ENCODE peak calls at places on chromosome 19, in eight cellular contexts. G is fibroblast of pulmonary artery; P is D721Med; T is CD8-positive, alpha-beta T cell; W is A549; H is astrocyte of the spinal cord; J is transverse colon; U is GM10248. X is an unnamed sample.

GRCh38 chr19:38068851-38069250 is 155.2 kb downstream of the DPF1 start:
- DNase-seq in J (no peak), T (no peak), H (no peak), G (no peak), P (no peak), W (no peak), U (no peak), X (no peak)

GRCh38 chr19:51552996-51553725 is 17.9 kb upstream of the ZNF175 start:
- DNase-seq in W (peak), U (peak), T (peak), P (no peak), J (peak), G (peak), H (peak), X (no peak)

GRCh38 chr19:55581828-55582223 is 1.2 kb upstream of the ZNF579 start:
- DNase-seq in W (peak), U (no peak), H (no peak), G (no peak), J (no peak), T (no peak), P (no peak), X (no peak)

GRCh38 chr19:38015216-38015615 is 108.2 kb downstream of the SIPA1L3 start:
- DNase-seq in T (no peak), P (no peak), H (no peak), J (no peak), U (no peak), G (no peak), W (no peak), X (no peak)

GRCh38 chr19:49497047-49497789 is 984 bp downstream of the RPS11 start:
- DNase-seq in J (peak), P (no peak), W (peak), T (peak), U (peak), H (peak), G (peak), X (peak)

GRCh38 chr19:35240322-35240721 is 8.5 kb upstream of the LSR start:
- DNase-seq in T (no peak), U (peak), H (no peak), P (no peak), G (no peak), J (peak), W (no peak), X (no peak)

GRCh38 chr19:18308948-18309325 is 13.9 kb downstream of the LSM4 start:
- DNase-seq in P (no peak), J (no peak), G (no peak), T (no peak), W (no peak), U (peak), H (no peak), X (no peak)

GRCh38 chr19:2618611-2619010 is 83.9 kb downstream of the GNG7 start:
- DNase-seq in U (no peak), J (peak), W (no peak), P (no peak), T (peak), H (peak), G (peak), X (peak)

GRCh38 chr19:11194657-11195056 is 2.7 kb downstream of the KANK2 start:
- DNase-seq in W (no peak), U (no peak), T (no peak), P (no peak), H (no peak), G (peak), J (no peak), X (no peak)

GRCh38 chr19:13055213-13056051 is 47.2 kb downstream of the LYL1 start:
- DNase-seq in H (peak), P (no peak), G (peak), T (no peak), U (no peak), W (no peak), J (peak), X (no peak)

GRCh38 chr19:31639306-31639705 is 290.1 kb upstream of the TSHZ3 start:
- DNase-seq in U (no peak), G (no peak), W (no peak), T (no peak), P (no peak), J (no peak), H (no peak), X (no peak)

GRCh38 chr19:54517483-54517882 is 14.9 kb downstream of the LAIR2 start:
- DNase-seq in P (no peak), W (peak), T (peak), H (peak), G (peak), U (peak), J (peak), X (peak)

GRCh38 chr19:50844296-50844935 is 10.3 kb upstream of the KLK3 start:
- DNase-seq in H (no peak), G (no peak), U (no peak), T (no peak), J (no peak), W (no peak), P (no peak), X (no peak)

GRCh38 chr19:49423985-49424303 is 703 bp upstream of the PTH2 start:
- DNase-seq in P (no peak), U (no peak), T (no peak), G (no peak), J (no peak), W (no peak), H (no peak), X (no peak)

GRCh38 chr19:7562646-7563393 is 27.3 kb downstream of the PNPLA6 start:
- DNase-seq in J (no peak), U (peak), W (no peak), H (no peak), P (no peak), G (no peak), T (no peak), X (no peak)

GRCh38 chr19:16224266-16225045 is 26.7 kb downstream of the AP1M1 start:
- DNase-seq in W (no peak), J (no peak), T (no peak), U (no peak), P (no peak), H (no peak), G (no peak), X (no peak)

GRCh38 chr19:33047422-33047821 is 17.3 kb downstream of the RHPN2 start:
- DNase-seq in G (no peak), P (no peak), W (peak), J (peak), U (no peak), T (no peak), H (no peak), X (no peak)

GRCh38 chr19:47315125-47315821 is 5.6 kb downstream of the C5AR1 start:
- DNase-seq in P (no peak), W (peak), U (no peak), T (no peak), G (peak), H (peak), J (peak), X (no peak)

DNA sequence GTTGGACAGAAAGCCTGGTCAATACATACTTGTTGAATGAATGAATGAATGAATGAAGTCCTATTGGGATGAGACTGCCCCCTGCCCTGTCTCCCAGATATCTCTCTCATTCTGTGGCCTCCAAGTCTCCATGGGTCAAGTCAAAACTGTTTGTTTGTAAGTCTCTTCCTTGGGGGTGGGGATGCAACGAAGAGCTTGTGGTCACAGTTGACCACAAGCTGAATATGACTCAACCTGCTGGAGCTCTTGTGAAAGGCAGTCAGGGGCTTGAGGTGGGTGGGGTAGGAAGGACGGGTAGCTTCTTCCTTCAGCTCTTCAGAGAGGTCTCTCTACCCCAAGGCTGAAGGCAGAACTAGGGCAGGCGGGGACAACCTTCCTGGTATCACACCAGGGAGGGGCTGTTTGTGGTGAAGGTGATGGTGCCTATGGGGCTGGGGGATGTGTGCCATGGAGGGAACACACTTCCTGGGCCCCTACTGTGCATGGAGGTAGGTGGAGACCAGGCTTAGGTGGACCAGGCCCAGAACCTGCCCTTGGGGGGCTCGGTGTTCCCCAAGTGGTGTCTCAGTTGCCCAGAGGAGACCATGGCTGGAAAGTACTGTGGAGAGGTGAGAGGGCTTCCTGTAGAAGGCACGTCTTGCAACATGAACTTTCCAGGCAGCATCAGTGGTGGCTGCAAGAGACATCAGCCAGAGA is 8.0 kb downstream of the MYO1F start:
- DNase-seq in W (peak), T (peak), U (peak), H (peak), P (no peak), G (peak), J (peak), X (peak)
- TF ChIP-seq CTCF in W (no peak), T (no peak), U (no peak), H (no peak), P (no peak), G (no peak), J (no peak), X (no peak)

GRCh38 chr19:5697890-5698634 is 8.0 kb downstream of the RPL36 start:
- DNase-seq in H (no peak), U (no peak), W (no peak), P (no peak), T (no peak), G (no peak), J (no peak), X (no peak)
- TF ChIP-seq CTCF in H (no peak), U (no peak), W (no peak), P (no peak), T (no peak), G (no peak), J (no peak), X (no peak)

GRCh38 chr19:4536798-4537197 is 1.8 kb upstream of the PLIN5 start:
- DNase-seq in W (no peak), J (no peak), G (no peak), H (no peak), P (no peak), T (no peak), U (no peak), X (no peak)

GRCh38 chr19:4533835-4534424 is 1.1 kb downstream of the PLIN5 start:
- DNase-seq in W (no peak), J (no peak), U (no peak), G (no peak), P (no peak), H (no peak), T (no peak), X (no peak)

GRCh38 chr19:4533334-4533733 is 1.7 kb downstream of the PLIN5 start:
- DNase-seq in H (no peak), W (no peak), U (no peak), J (no peak), T (no peak), G (no peak), P (no peak), X (no peak)

GRCh38 chr19:4537953-4538600 is 1.8 kb downstream of the LRG1 start:
- DNase-seq in U (no peak), G (no peak), P (no peak), W (no peak), H (no peak), J (no peak), T (no peak), X (no peak)

DNA sequence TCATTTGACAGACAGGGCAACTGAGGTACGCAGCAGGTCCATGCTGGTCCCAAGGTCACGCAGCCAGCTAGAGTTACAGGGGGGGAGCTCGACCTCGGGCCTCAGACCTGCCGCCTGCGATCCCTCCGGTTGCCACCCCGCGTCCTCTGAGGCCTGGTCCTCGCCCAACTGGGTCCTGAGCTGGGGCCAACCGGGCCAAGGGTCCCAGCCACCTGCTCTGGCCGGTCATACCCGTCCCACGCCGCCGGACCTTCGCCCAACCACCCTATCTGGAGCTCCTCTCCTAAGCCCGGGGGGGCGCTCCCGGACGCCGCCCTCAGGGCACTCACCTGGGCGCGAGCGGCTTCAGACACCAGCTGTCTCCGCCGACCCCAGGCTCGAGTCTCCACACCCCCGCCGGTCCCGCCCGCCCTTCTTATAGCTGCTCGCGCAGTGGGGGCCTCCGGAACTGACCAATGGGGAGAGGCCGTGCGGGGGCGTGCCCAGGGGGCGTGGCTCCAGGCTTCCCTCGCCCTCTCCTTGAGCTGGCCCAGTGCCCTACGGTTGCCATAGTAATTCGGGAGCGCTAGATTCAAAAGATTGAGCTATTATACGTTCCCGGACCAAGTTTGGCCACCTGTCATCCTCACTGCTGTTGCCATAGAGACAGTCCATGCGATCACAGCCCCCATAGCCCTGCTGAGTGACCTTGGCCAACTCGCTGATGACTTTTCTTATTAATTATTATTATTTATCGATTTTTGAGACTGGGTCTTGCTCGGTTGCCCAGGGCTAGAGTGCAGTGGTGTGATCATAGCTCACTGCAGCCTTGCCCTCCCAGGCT is at the start of gene PLIN5:
- DNase-seq in J (peak), G (peak), P (peak), T (peak), U (peak), W (peak), H (peak), X (no peak)
- TF ChIP-seq CTCF in J (no peak), G (no peak), P (no peak), T (no peak), U (no peak), W (no peak), H (no peak), X (no peak)

GRCh38 chr19:40688294-40688693 is 2.2 kb downstream of the NUMBL start:
- DNase-seq in G (no peak), U (no peak), W (no peak), T (no peak), J (no peak), P (no peak), H (no peak), X (no peak)

GRCh38 chr19:40690050-40690698 is at the start of gene NUMBL:
- DNase-seq in J (no peak), G (no peak), U (no peak), P (no peak), W (no peak), H (no peak), T (no peak), X (no peak)

GRCh38 chr19:40688987-40689338 is 1.5 kb downstream of the NUMBL start:
- DNase-seq in P (no peak), T (no peak), G (no peak), J (no peak), H (no peak), W (no peak), U (no peak), X (no peak)

GRCh38 chr19:40690699-40691420 is 409 bp upstream of the NUMBL start:
- DNase-seq in H (peak), G (peak), T (peak), U (peak), J (peak), W (peak), P (peak), X (peak)

GRCh38 chr19:40689339-40690049 is 957 bp downstream of the NUMBL start:
- DNase-seq in G (no peak), J (no peak), H (no peak), W (no peak), P (no peak), U (no peak), T (no peak), X (no peak)
- TF ChIP-seq CTCF in G (no peak), J (no peak), H (no peak), W (no peak), P (no peak), U (no peak), T (no peak), X (no peak)

DNA sequence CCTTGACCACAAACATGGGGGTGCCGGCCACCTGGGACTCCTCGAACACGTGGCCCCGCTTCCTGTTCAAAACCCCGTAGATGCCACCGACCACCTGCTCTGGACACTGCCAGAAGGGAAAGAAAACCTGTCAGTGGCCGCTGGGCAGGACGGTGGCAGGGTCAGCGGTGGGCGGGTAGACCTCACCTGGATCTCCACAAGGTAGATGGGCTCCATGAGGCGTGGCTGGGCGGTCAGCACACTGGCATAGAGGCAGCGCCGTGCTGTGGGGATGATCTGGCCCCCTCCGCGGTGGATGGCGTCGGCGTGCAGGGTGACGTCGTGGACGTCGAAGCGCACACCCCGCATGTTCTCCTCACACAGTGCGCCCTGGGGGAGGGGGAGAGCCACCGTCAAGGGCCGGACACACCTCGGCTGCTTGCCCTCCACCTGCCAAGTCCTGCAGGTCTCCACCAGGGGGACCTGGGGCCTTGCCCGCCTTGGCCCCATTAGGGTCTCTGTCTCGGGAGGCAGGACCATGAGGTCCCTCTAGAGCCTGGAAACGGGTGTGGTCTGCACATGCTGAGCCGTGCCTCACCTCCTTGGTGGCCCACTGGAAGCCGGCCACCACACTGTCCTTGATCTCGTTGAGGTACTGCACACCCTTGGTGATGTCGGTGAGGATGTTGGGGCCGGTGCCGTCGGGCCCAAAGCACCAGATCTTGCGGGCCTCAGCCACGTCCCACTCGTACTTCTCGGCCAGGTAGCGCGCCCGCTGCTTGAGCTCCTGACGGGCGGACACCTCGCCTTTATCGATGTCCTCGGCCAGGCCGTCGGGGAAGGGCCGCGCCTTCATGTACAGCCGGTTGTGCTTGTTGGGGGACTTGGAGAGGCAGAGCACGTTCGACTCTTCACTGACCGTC is 6.6 kb upstream of the DAPK3 start:
- DNase-seq in H (no peak), T (no peak), P (no peak), G (no peak), W (no peak), U (no peak), J (no peak), X (no peak)
- TF ChIP-seq CTCF in H (peak), T (no peak), P (no peak), G (no peak), W (no peak), U (no peak), J (no peak), X (no peak)

X was measured in natural killer cell.